ENCODE peak calls at places on chromosome 15, in eight cellular contexts. One of them, this sample, is unnamed.

GRCh38 chr15:76823303-76823702 is 81.8 kb downstream of the SCAPER start:
- DNase-seq in fibroblast of lung: no peak
- DNase-seq in activated gamma-delta T cell treated with Interleukin-2 at 50 U/mL for 16 hours: no peak
- DNase-seq in AG20443: no peak
- DNase-seq in choroid plexus epithelial cell: no peak
- DNase-seq in A549: no peak
- DNase-seq in CD4-positive, alpha-beta T cell: no peak
- DNase-seq in kidney glomerular epithelial cell: no peak
- DNase-seq in this sample: no peak

GRCh38 chr15:82849556-82850241 is 40.3 kb downstream of the WHAMM start:
- DNase-seq in activated gamma-delta T cell treated with Interleukin-2 at 50 U/mL for 16 hours: peak; percentile 40
- DNase-seq in fibroblast of lung: peak; percentile 81
- DNase-seq in CD4-positive, alpha-beta T cell: peak; percentile 42
- DNase-seq in A549: peak; percentile 87
- DNase-seq in AG20443: peak; percentile 86
- DNase-seq in kidney glomerular epithelial cell: peak; percentile 73
- DNase-seq in choroid plexus epithelial cell: peak; percentile 91
- DNase-seq in this sample: peak; percentile 75

GRCh38 chr15:32659340-32659831 is 17.9 kb downstream of the SCG5 start:
- DNase-seq in AG20443: peak; percentile 93
- DNase-seq in activated gamma-delta T cell treated with Interleukin-2 at 50 U/mL for 16 hours: no peak
- DNase-seq in A549: peak; percentile 63
- DNase-seq in kidney glomerular epithelial cell: peak; percentile 71
- DNase-seq in CD4-positive, alpha-beta T cell: no peak
- DNase-seq in fibroblast of lung: peak; percentile 84
- DNase-seq in choroid plexus epithelial cell: peak; percentile 57
- DNase-seq in this sample: peak; percentile 79

GRCh38 chr15:76588811-76589747 is 252.5 kb downstream of the ISL2 start:
- DNase-seq in kidney glomerular epithelial cell: no peak
- DNase-seq in A549: peak; percentile 11
- DNase-seq in AG20443: no peak
- DNase-seq in fibroblast of lung: no peak
- DNase-seq in choroid plexus epithelial cell: no peak
- DNase-seq in CD4-positive, alpha-beta T cell: no peak
- DNase-seq in activated gamma-delta T cell treated with Interleukin-2 at 50 U/mL for 16 hours: no peak
- DNase-seq in this sample: peak; percentile 0

GRCh38 chr15:74419432-74419831 is 14.3 kb downstream of the SEMA7A start:
- DNase-seq in AG20443: no peak
- DNase-seq in kidney glomerular epithelial cell: no peak
- DNase-seq in choroid plexus epithelial cell: no peak
- DNase-seq in A549: no peak
- DNase-seq in activated gamma-delta T cell treated with Interleukin-2 at 50 U/mL for 16 hours: no peak
- DNase-seq in CD4-positive, alpha-beta T cell: no peak
- DNase-seq in fibroblast of lung: no peak
- DNase-seq in this sample: no peak

GRCh38 chr15:75338661-75339240 is 2.9 kb downstream of the COMMD4 start:
- DNase-seq in fibroblast of lung: no peak
- DNase-seq in A549: no peak
- DNase-seq in kidney glomerular epithelial cell: no peak
- DNase-seq in AG20443: no peak
- DNase-seq in choroid plexus epithelial cell: no peak
- DNase-seq in activated gamma-delta T cell treated with Interleukin-2 at 50 U/mL for 16 hours: no peak
- DNase-seq in CD4-positive, alpha-beta T cell: no peak
- DNase-seq in this sample: no peak

GRCh38 chr15:92623435-92623834 is 32.1 kb downstream of the FAM174B start:
- DNase-seq in CD4-positive, alpha-beta T cell: no peak
- DNase-seq in A549: no peak
- DNase-seq in fibroblast of lung: no peak
- DNase-seq in AG20443: no peak
- DNase-seq in activated gamma-delta T cell treated with Interleukin-2 at 50 U/mL for 16 hours: no peak
- DNase-seq in kidney glomerular epithelial cell: no peak
- DNase-seq in choroid plexus epithelial cell: no peak
- DNase-seq in this sample: no peak

GRCh38 chr15:54307926-54308325 is 329.7 kb downstream of the UNC13C start:
- DNase-seq in AG20443: no peak
- DNase-seq in choroid plexus epithelial cell: no peak
- DNase-seq in kidney glomerular epithelial cell: no peak
- DNase-seq in A549: no peak
- DNase-seq in activated gamma-delta T cell treated with Interleukin-2 at 50 U/mL for 16 hours: no peak
- DNase-seq in fibroblast of lung: no peak
- DNase-seq in CD4-positive, alpha-beta T cell: no peak
- DNase-seq in this sample: no peak

GRCh38 chr15:70802629-70803028 is 39.3 kb upstream of the UACA start:
- DNase-seq in AG20443: peak; percentile 62
- DNase-seq in choroid plexus epithelial cell: peak; percentile 27
- DNase-seq in activated gamma-delta T cell treated with Interleukin-2 at 50 U/mL for 16 hours: no peak
- DNase-seq in CD4-positive, alpha-beta T cell: no peak
- DNase-seq in fibroblast of lung: peak; percentile 90
- DNase-seq in A549: peak; percentile 44
- DNase-seq in kidney glomerular epithelial cell: peak; percentile 25
- DNase-seq in this sample: peak; percentile 88

GRCh38 chr15:70114226-70114625 is 16.5 kb upstream of the TLE3 start:
- DNase-seq in kidney glomerular epithelial cell: no peak
- DNase-seq in AG20443: no peak
- DNase-seq in choroid plexus epithelial cell: peak; percentile 65
- DNase-seq in CD4-positive, alpha-beta T cell: no peak
- DNase-seq in activated gamma-delta T cell treated with Interleukin-2 at 50 U/mL for 16 hours: no peak
- DNase-seq in A549: no peak
- DNase-seq in fibroblast of lung: peak; percentile 66
- DNase-seq in this sample: peak; percentile 16

GRCh38 chr15:96947296-96947695 is 616.8 kb downstream of the NR2F2 start:
- DNase-seq in AG20443: no peak
- DNase-seq in CD4-positive, alpha-beta T cell: no peak
- DNase-seq in A549: no peak
- DNase-seq in choroid plexus epithelial cell: no peak
- DNase-seq in fibroblast of lung: no peak
- DNase-seq in kidney glomerular epithelial cell: no peak
- DNase-seq in activated gamma-delta T cell treated with Interleukin-2 at 50 U/mL for 16 hours: no peak
- DNase-seq in this sample: no peak

GRCh38 chr15:67082007-67082536 is 16.7 kb downstream of the SMAD3 start:
- DNase-seq in AG20443: no peak
- DNase-seq in activated gamma-delta T cell treated with Interleukin-2 at 50 U/mL for 16 hours: peak; percentile 49
- DNase-seq in CD4-positive, alpha-beta T cell: peak; percentile 66
- DNase-seq in choroid plexus epithelial cell: no peak
- DNase-seq in kidney glomerular epithelial cell: no peak
- DNase-seq in A549: no peak
- DNase-seq in fibroblast of lung: no peak
- DNase-seq in this sample: no peak

GRCh38 chr15:88574062-88574461 is 27.6 kb upstream of the DET1 start:
- DNase-seq in kidney glomerular epithelial cell: no peak
- DNase-seq in AG20443: no peak
- DNase-seq in CD4-positive, alpha-beta T cell: no peak
- DNase-seq in choroid plexus epithelial cell: no peak
- DNase-seq in A549: no peak
- DNase-seq in activated gamma-delta T cell treated with Interleukin-2 at 50 U/mL for 16 hours: no peak
- DNase-seq in fibroblast of lung: no peak
- DNase-seq in this sample: no peak

GRCh38 chr15:78048410-78048946 is 29.0 kb downstream of the TBC1D2B start:
- DNase-seq in fibroblast of lung: no peak
- DNase-seq in AG20443: peak; percentile 21
- DNase-seq in activated gamma-delta T cell treated with Interleukin-2 at 50 U/mL for 16 hours: no peak
- DNase-seq in choroid plexus epithelial cell: no peak
- DNase-seq in CD4-positive, alpha-beta T cell: no peak
- DNase-seq in A549: no peak
- DNase-seq in kidney glomerular epithelial cell: no peak
- DNase-seq in this sample: no peak

GRCh38 chr15:33027636-33028035 is 166.9 kb downstream of the FMN1 start:
- DNase-seq in AG20443: no peak
- DNase-seq in activated gamma-delta T cell treated with Interleukin-2 at 50 U/mL for 16 hours: no peak
- DNase-seq in A549: no peak
- DNase-seq in CD4-positive, alpha-beta T cell: no peak
- DNase-seq in fibroblast of lung: no peak
- DNase-seq in kidney glomerular epithelial cell: no peak
- DNase-seq in choroid plexus epithelial cell: no peak
- DNase-seq in this sample: no peak

GRCh38 chr15:58410353-58410752 is 21.4 kb upstream of the LIPC start:
- DNase-seq in CD4-positive, alpha-beta T cell: peak; percentile 40
- DNase-seq in kidney glomerular epithelial cell: peak; percentile 50
- DNase-seq in A549: no peak
- DNase-seq in choroid plexus epithelial cell: peak; percentile 19
- DNase-seq in fibroblast of lung: no peak
- DNase-seq in AG20443: peak; percentile 68
- DNase-seq in activated gamma-delta T cell treated with Interleukin-2 at 50 U/mL for 16 hours: peak; percentile 21
- DNase-seq in this sample: no peak

GRCh38 chr15:70855764-70856163 is 1.8 kb upstream of the LARP6 start:
- DNase-seq in CD4-positive, alpha-beta T cell: no peak
- DNase-seq in A549: no peak
- DNase-seq in AG20443: no peak
- DNase-seq in kidney glomerular epithelial cell: no peak
- DNase-seq in fibroblast of lung: no peak
- DNase-seq in choroid plexus epithelial cell: no peak
- DNase-seq in activated gamma-delta T cell treated with Interleukin-2 at 50 U/mL for 16 hours: no peak
- DNase-seq in this sample: no peak

GRCh38 chr15:38176155-38176554 is 76.5 kb upstream of the SPRED1 start:
- DNase-seq in activated gamma-delta T cell treated with Interleukin-2 at 50 U/mL for 16 hours: no peak
- DNase-seq in kidney glomerular epithelial cell: peak; percentile 94
- DNase-seq in AG20443: peak; percentile 67
- DNase-seq in CD4-positive, alpha-beta T cell: no peak
- DNase-seq in fibroblast of lung: peak; percentile 86
- DNase-seq in choroid plexus epithelial cell: peak; percentile 72
- DNase-seq in A549: no peak
- DNase-seq in this sample: peak; percentile 59

GRCh38 chr15:75213768-75214221 is 12.1 kb downstream of the C15orf39 start:
- DNase-seq in AG20443: no peak
- DNase-seq in activated gamma-delta T cell treated with Interleukin-2 at 50 U/mL for 16 hours: no peak
- DNase-seq in kidney glomerular epithelial cell: no peak
- DNase-seq in A549: no peak
- DNase-seq in fibroblast of lung: no peak
- DNase-seq in choroid plexus epithelial cell: no peak
- DNase-seq in CD4-positive, alpha-beta T cell: no peak
- DNase-seq in this sample: no peak

GRCh38 chr15:67024322-67024997 is 40.9 kb upstream of the SMAD3 start:
- DNase-seq in kidney glomerular epithelial cell: peak; percentile 61
- DNase-seq in A549: peak; percentile 88
- DNase-seq in fibroblast of lung: peak; percentile 95
- DNase-seq in choroid plexus epithelial cell: peak; percentile 97
- DNase-seq in activated gamma-delta T cell treated with Interleukin-2 at 50 U/mL for 16 hours: no peak
- DNase-seq in AG20443: peak; percentile 92
- DNase-seq in CD4-positive, alpha-beta T cell: no peak
- DNase-seq in this sample: peak; percentile 98

GRCh38 chr15:77021803-77022381 is 27.0 kb downstream of the PSTPIP1 start:
- DNase-seq in fibroblast of lung: peak; percentile 65
- DNase-seq in CD4-positive, alpha-beta T cell: no peak
- DNase-seq in AG20443: peak; percentile 86
- DNase-seq in choroid plexus epithelial cell: peak; percentile 62
- DNase-seq in activated gamma-delta T cell treated with Interleukin-2 at 50 U/mL for 16 hours: peak; percentile 47
- DNase-seq in kidney glomerular epithelial cell: no peak
- DNase-seq in A549: no peak
- DNase-seq in this sample: peak; percentile 29

This sample was measured in mesenchymal stem cell.